ENCODE peak calls at places on chromosomes 7 and 10, in five cellular contexts. M is activated CD8-positive, alpha-beta memory T cell treated with anti-CD3 and anti-CD28 coated beads for 4 hours; K is activated naive CD8-positive, alpha-beta T cell treated with anti-CD3 and anti-CD28 coated beads, Interleukin-2, amount 50 U/mL, for 24 hours; P is EL; G is NCI-H2171 treated with DMSO at 0.1 percent for 48 hours. U is an unnamed sample.

GRCh38 chr7:32518534-32519140 is 23.3 kb downstream of the AVL9 start:
- DNase-seq in M (no peak), K (no peak), P (peak; percentile 50), G (peak; percentile 44), U (no peak)

GRCh38 chr7:155963771-155964195 is 151.5 kb upstream of the SHH start:
- DNase-seq in M (no peak), K (no peak), P (no peak), G (no peak), U (no peak)

GRCh38 chr7:114334992-114335391 is 79.6 kb upstream of the FOXP2 start:
- DNase-seq in M (no peak), K (no peak), P (no peak), G (peak; percentile 33), U (no peak)

GRCh38 chr10:30270247-30270646 is 78.8 kb downstream of the MTPAP start:
- DNase-seq in M (no peak), K (no peak), P (no peak), G (no peak), U (no peak)

GRCh38 chr10:48737866-48738265 is 53.2 kb downstream of the WDFY4 start:
- DNase-seq in M (no peak), K (no peak), P (no peak), G (no peak), U (no peak)

GRCh38 chr7:50497068-50497642 is 47.0 kb upstream of the FIGNL1 start:
- DNase-seq in M (no peak), K (no peak), P (peak; percentile 22), G (no peak), U (no peak)

GRCh38 chr7:70835658-70836057 is 296.3 kb upstream of the GALNT17 start:
- DNase-seq in M (no peak), K (no peak), P (no peak), G (no peak), U (no peak)

GRCh38 chr7:135128931-135129330 is 18.9 kb upstream of the TMEM140 start:
- DNase-seq in M (no peak), K (no peak), P (no peak), G (no peak), U (no peak)

GRCh38 chr10:74898201-74898976 is 72.0 kb downstream of the KAT6B start:
- DNase-seq in M (no peak), K (no peak), P (no peak), G (no peak), U (no peak)

GRCh38 chr7:85733163-85733915 is 546.5 kb upstream of the SEMA3D start:
- DNase-seq in M (no peak), K (no peak), P (peak; percentile 50), G (no peak), U (no peak)

GRCh38 chr10:78974409-78975317 is 94.1 kb upstream of the ZMIZ1 start:
- DNase-seq in M (peak; percentile 70), K (peak; percentile 76), P (peak; percentile 91), G (peak; percentile 78), U (peak; percentile 64)

GRCh38 chr10:98020254-98020653 is 10.2 kb downstream of the CRTAC1 start:
- DNase-seq in M (no peak), K (no peak), P (no peak), G (no peak), U (no peak)

GRCh38 chr10:130500251-130501000 is 364.2 kb downstream of the GLRX3 start:
- DNase-seq in M (no peak), K (no peak), P (no peak), G (no peak), U (no peak)

GRCh38 chr10:113303747-113304146 is 249.1 kb upstream of the HABP2 start:
- DNase-seq in M (no peak), K (no peak), P (peak; percentile 24), G (no peak), U (no peak)

GRCh38 chr7:142909921-142910521 is 23.5 kb downstream of the TRPV5 start:
- DNase-seq in M (no peak), K (no peak), P (no peak), G (no peak), U (no peak)